ENCODE peak calls at places on chromosome 10, in eight cellular contexts. One of them, this sample, is unnamed.

GRCh38 chr10:89100680-89101079 is 106.4 kb downstream of the CH25H start:
- DNase-seq in SK-N-SH: no peak
- DNase-seq in cardiac fibroblast: peak
- DNase-seq in gastrocnemius medialis: no peak
- DNase-seq in CD8-positive, alpha-beta T cell: no peak
- DNase-seq in stomach: no peak
- DNase-seq in endothelial cell of umbilical vein: no peak
- DNase-seq in OCI-LY7: no peak
- DNase-seq in this sample: peak

GRCh38 chr10:21989453-21990154 is 13.9 kb downstream of the DNAJC1 start:
- DNase-seq in SK-N-SH: peak
- DNase-seq in cardiac fibroblast: peak
- DNase-seq in gastrocnemius medialis: no peak
- DNase-seq in CD8-positive, alpha-beta T cell: peak
- DNase-seq in stomach: peak
- DNase-seq in endothelial cell of umbilical vein: peak
- DNase-seq in OCI-LY7: peak
- DNase-seq in this sample: peak

GRCh38 chr10:113165643-113166042 is 215.6 kb downstream of the TCF7L2 start:
- DNase-seq in SK-N-SH: no peak
- DNase-seq in cardiac fibroblast: no peak
- DNase-seq in gastrocnemius medialis: no peak
- DNase-seq in CD8-positive, alpha-beta T cell: no peak
- DNase-seq in stomach: no peak
- DNase-seq in endothelial cell of umbilical vein: no peak
- DNase-seq in OCI-LY7: no peak
- DNase-seq in this sample: no peak

GRCh38 chr10:24349379-24350110 is 140.6 kb downstream of the KIAA1217 start:
- DNase-seq in SK-N-SH: no peak
- DNase-seq in cardiac fibroblast: peak
- DNase-seq in gastrocnemius medialis: no peak
- DNase-seq in CD8-positive, alpha-beta T cell: no peak
- DNase-seq in stomach: no peak
- DNase-seq in endothelial cell of umbilical vein: no peak
- DNase-seq in OCI-LY7: no peak
- DNase-seq in this sample: peak

GRCh38 chr10:102132193-102132562 is 662 bp upstream of the PPRC1 start:
- DNase-seq in SK-N-SH: no peak
- DNase-seq in cardiac fibroblast: no peak
- DNase-seq in gastrocnemius medialis: no peak
- DNase-seq in CD8-positive, alpha-beta T cell: no peak
- DNase-seq in stomach: no peak
- DNase-seq in endothelial cell of umbilical vein: no peak
- DNase-seq in OCI-LY7: no peak
- DNase-seq in this sample: no peak

GRCh38 chr10:76786673-76787072 is 850.9 kb downstream of the KCNMA1 start:
- DNase-seq in SK-N-SH: no peak
- DNase-seq in cardiac fibroblast: no peak
- DNase-seq in gastrocnemius medialis: no peak
- DNase-seq in CD8-positive, alpha-beta T cell: no peak
- DNase-seq in stomach: no peak
- DNase-seq in endothelial cell of umbilical vein: no peak
- DNase-seq in OCI-LY7: no peak
- DNase-seq in this sample: no peak

GRCh38 chr10:31464552-31464951 is 145.5 kb downstream of the ZEB1 start:
- DNase-seq in SK-N-SH: no peak
- DNase-seq in cardiac fibroblast: no peak
- DNase-seq in gastrocnemius medialis: no peak
- DNase-seq in CD8-positive, alpha-beta T cell: no peak
- DNase-seq in stomach: no peak
- DNase-seq in endothelial cell of umbilical vein: no peak
- DNase-seq in OCI-LY7: peak
- DNase-seq in this sample: no peak

GRCh38 chr10:90181251-90181691 is 479.9 kb downstream of the KIF20B start:
- DNase-seq in SK-N-SH: no peak
- DNase-seq in cardiac fibroblast: no peak
- DNase-seq in gastrocnemius medialis: no peak
- DNase-seq in CD8-positive, alpha-beta T cell: no peak
- DNase-seq in stomach: no peak
- DNase-seq in endothelial cell of umbilical vein: no peak
- DNase-seq in OCI-LY7: no peak
- DNase-seq in this sample: no peak

GRCh38 chr10:106043833-106044232 is 1120.7 kb downstream of the SORCS1 start:
- DNase-seq in SK-N-SH: no peak
- DNase-seq in cardiac fibroblast: peak
- DNase-seq in gastrocnemius medialis: no peak
- DNase-seq in CD8-positive, alpha-beta T cell: no peak
- DNase-seq in stomach: no peak
- DNase-seq in endothelial cell of umbilical vein: no peak
- DNase-seq in OCI-LY7: no peak
- DNase-seq in this sample: peak

GRCh38 chr10:14486777-14487510 is 156.2 kb upstream of the FRMD4A start:
- DNase-seq in SK-N-SH: no peak
- DNase-seq in cardiac fibroblast: peak
- DNase-seq in gastrocnemius medialis: no peak
- DNase-seq in CD8-positive, alpha-beta T cell: no peak
- DNase-seq in stomach: no peak
- DNase-seq in endothelial cell of umbilical vein: no peak
- DNase-seq in OCI-LY7: no peak
- DNase-seq in this sample: peak

GRCh38 chr10:110355922-110356627 is 51.4 kb upstream of the SMNDC1 start:
- DNase-seq in SK-N-SH: no peak
- DNase-seq in cardiac fibroblast: no peak
- DNase-seq in gastrocnemius medialis: no peak
- DNase-seq in CD8-positive, alpha-beta T cell: no peak
- DNase-seq in stomach: no peak
- DNase-seq in endothelial cell of umbilical vein: no peak
- DNase-seq in OCI-LY7: peak
- DNase-seq in this sample: no peak

GRCh38 chr10:114404171-114405010 is at the start of gene AFAP1L2:
- DNase-seq in SK-N-SH: peak
- DNase-seq in cardiac fibroblast: no peak
- DNase-seq in gastrocnemius medialis: no peak
- DNase-seq in CD8-positive, alpha-beta T cell: no peak
- DNase-seq in stomach: peak
- DNase-seq in endothelial cell of umbilical vein: no peak
- DNase-seq in OCI-LY7: no peak
- DNase-seq in this sample: no peak

GRCh38 chr10:103542764-103543616 is 49.5 kb downstream of the NEURL1 start:
- DNase-seq in SK-N-SH: peak
- DNase-seq in cardiac fibroblast: peak
- DNase-seq in gastrocnemius medialis: no peak
- DNase-seq in CD8-positive, alpha-beta T cell: peak
- DNase-seq in stomach: peak
- DNase-seq in endothelial cell of umbilical vein: peak
- DNase-seq in OCI-LY7: peak
- DNase-seq in this sample: peak
- TF ChIP-seq CTCF in SK-N-SH: peak
- TF ChIP-seq CTCF in cardiac fibroblast: peak
- TF ChIP-seq CTCF in gastrocnemius medialis: no peak
- TF ChIP-seq CTCF in CD8-positive, alpha-beta T cell: peak
- TF ChIP-seq CTCF in stomach: peak
- TF ChIP-seq CTCF in endothelial cell of umbilical vein: peak
- TF ChIP-seq CTCF in OCI-LY7: peak
- TF ChIP-seq CTCF in this sample: peak

DNA sequence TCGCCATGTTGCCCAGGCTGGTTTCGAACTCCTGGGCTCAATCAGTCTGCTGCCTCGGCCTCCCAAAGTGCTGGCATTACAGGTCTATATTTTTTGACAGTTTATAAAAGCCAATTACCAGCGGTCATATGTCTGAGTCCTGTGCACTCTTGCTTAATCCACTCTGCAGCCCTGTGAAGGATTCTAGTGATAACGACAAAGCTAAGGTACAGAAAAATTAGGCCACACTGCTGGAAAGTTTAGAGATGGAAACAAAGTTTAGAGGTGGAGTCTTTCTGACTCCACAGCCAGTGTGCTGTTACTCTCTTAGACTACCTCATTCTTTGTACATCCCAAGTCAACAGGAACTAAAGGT is 707 bp downstream of the PTER start:
- DNase-seq in SK-N-SH: no peak
- DNase-seq in cardiac fibroblast: no peak
- DNase-seq in gastrocnemius medialis: no peak
- DNase-seq in CD8-positive, alpha-beta T cell: no peak
- DNase-seq in stomach: no peak
- DNase-seq in endothelial cell of umbilical vein: no peak
- DNase-seq in OCI-LY7: peak
- DNase-seq in this sample: no peak
- H3K4me3 ChIP-seq in SK-N-SH: no peak
- H3K4me3 ChIP-seq in cardiac fibroblast: peak
- H3K4me3 ChIP-seq in gastrocnemius medialis: peak
- H3K4me3 ChIP-seq in CD8-positive, alpha-beta T cell: peak
- H3K4me3 ChIP-seq in stomach: peak
- H3K4me3 ChIP-seq in endothelial cell of umbilical vein: no peak
- H3K4me3 ChIP-seq in OCI-LY7: peak
- H3K4me3 ChIP-seq in this sample: peak

DNA sequence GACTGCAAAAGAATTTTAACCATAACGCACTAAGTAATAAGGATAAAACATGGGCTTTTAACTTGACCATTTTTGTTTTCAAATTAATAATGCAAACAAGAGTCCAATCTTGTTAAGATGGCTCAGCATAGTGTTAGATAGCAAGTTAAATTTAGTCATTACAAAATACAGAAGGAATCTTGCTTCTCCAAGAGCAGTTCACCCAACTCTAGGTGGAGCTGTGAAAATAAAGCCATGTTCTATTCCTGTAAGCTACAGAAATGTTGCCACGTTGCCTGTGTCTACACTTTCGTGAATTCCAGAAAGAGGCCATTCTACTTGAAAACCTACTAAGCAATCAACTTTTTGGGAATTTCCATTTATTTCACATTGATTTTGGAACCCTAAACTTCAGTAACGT is 191.9 kb downstream of the SFMBT2 start:
- DNase-seq in SK-N-SH: no peak
- DNase-seq in cardiac fibroblast: no peak
- DNase-seq in gastrocnemius medialis: no peak
- DNase-seq in CD8-positive, alpha-beta T cell: no peak
- DNase-seq in stomach: no peak
- DNase-seq in endothelial cell of umbilical vein: no peak
- DNase-seq in OCI-LY7: peak
- DNase-seq in this sample: peak
- TF ChIP-seq CTCF in SK-N-SH: no peak
- TF ChIP-seq CTCF in cardiac fibroblast: no peak
- TF ChIP-seq CTCF in gastrocnemius medialis: no peak
- TF ChIP-seq CTCF in CD8-positive, alpha-beta T cell: no peak
- TF ChIP-seq CTCF in stomach: no peak
- TF ChIP-seq CTCF in endothelial cell of umbilical vein: no peak
- TF ChIP-seq CTCF in OCI-LY7: peak
- TF ChIP-seq CTCF in this sample: peak

GRCh38 chr10:71837085-71837827 is 13.8 kb downstream of the PSAP start:
- DNase-seq in SK-N-SH: peak
- DNase-seq in cardiac fibroblast: no peak
- DNase-seq in gastrocnemius medialis: no peak
- DNase-seq in CD8-positive, alpha-beta T cell: no peak
- DNase-seq in stomach: no peak
- DNase-seq in endothelial cell of umbilical vein: no peak
- DNase-seq in OCI-LY7: peak
- DNase-seq in this sample: no peak
- H3K4me3 ChIP-seq in SK-N-SH: no peak
- H3K4me3 ChIP-seq in cardiac fibroblast: no peak
- H3K4me3 ChIP-seq in gastrocnemius medialis: no peak
- H3K4me3 ChIP-seq in CD8-positive, alpha-beta T cell: no peak
- H3K4me3 ChIP-seq in stomach: no peak
- H3K4me3 ChIP-seq in endothelial cell of umbilical vein: no peak
- H3K4me3 ChIP-seq in OCI-LY7: peak
- H3K4me3 ChIP-seq in this sample: no peak

This sample was measured in fibroblast of mammary gland.